ENCODE peak calls at places on chromosomes 5 and 9, in nine cellular contexts. One of them, this sample, is unnamed.
A peak's percentile ranks its signal among the peaks of the same experiment; 100 is the strongest.

GRCh38 chr5:98941131-98941883 is 12.5 kb upstream of the CHD1 start:
- DNase-seq in retinal pigment epithelial cell: no peak
- DNase-seq in lower leg skin: no peak
- DNase-seq in right lobe of liver: no peak
- DNase-seq in GM13977: no peak
- DNase-seq in progenitor cell of endocrine pancreas: no peak
- DNase-seq in AG10803: no peak
- DNase-seq in PC-3: no peak
- DNase-seq in AG04449: no peak
- DNase-seq in this sample: no peak

GRCh38 chr9:128163523-128164331 is 3.7 kb downstream of the BBLN start:
- DNase-seq in AG10803: no peak
- DNase-seq in retinal pigment epithelial cell: no peak
- DNase-seq in progenitor cell of endocrine pancreas: no peak
- DNase-seq in lower leg skin: no peak
- DNase-seq in right lobe of liver: no peak
- DNase-seq in AG04449: no peak
- DNase-seq in GM13977: no peak
- DNase-seq in PC-3: no peak
- DNase-seq in this sample: no peak

GRCh38 chr5:76007904-76008303 is 75.3 kb upstream of the SV2C start:
- DNase-seq in AG10803: no peak
- DNase-seq in PC-3: no peak
- DNase-seq in right lobe of liver: no peak
- DNase-seq in AG04449: no peak
- DNase-seq in retinal pigment epithelial cell: no peak
- DNase-seq in lower leg skin: no peak
- DNase-seq in progenitor cell of endocrine pancreas: no peak
- DNase-seq in GM13977: peak; percentile 24
- DNase-seq in this sample: no peak

GRCh38 chr5:14687023-14687665 is 22.6 kb downstream of the OTULIN start:
- DNase-seq in right lobe of liver: no peak
- DNase-seq in AG04449: no peak
- DNase-seq in retinal pigment epithelial cell: no peak
- DNase-seq in GM13977: no peak
- DNase-seq in progenitor cell of endocrine pancreas: no peak
- DNase-seq in PC-3: no peak
- DNase-seq in lower leg skin: no peak
- DNase-seq in AG10803: peak; percentile 39
- DNase-seq in this sample: no peak

GRCh38 chr9:112841261-112841660 is 49.4 kb downstream of the SLC46A2 start:
- DNase-seq in PC-3: no peak
- DNase-seq in progenitor cell of endocrine pancreas: no peak
- DNase-seq in AG10803: no peak
- DNase-seq in lower leg skin: no peak
- DNase-seq in AG04449: no peak
- DNase-seq in GM13977: no peak
- DNase-seq in right lobe of liver: no peak
- DNase-seq in retinal pigment epithelial cell: no peak
- DNase-seq in this sample: no peak

GRCh38 chr5:67245259-67245846 is 48.8 kb upstream of the CD180 start:
- DNase-seq in GM13977: no peak
- DNase-seq in retinal pigment epithelial cell: no peak
- DNase-seq in progenitor cell of endocrine pancreas: no peak
- DNase-seq in AG10803: no peak
- DNase-seq in PC-3: no peak
- DNase-seq in AG04449: no peak
- DNase-seq in right lobe of liver: no peak
- DNase-seq in lower leg skin: no peak
- DNase-seq in this sample: no peak

GRCh38 chr9:83047839-83048775 is 14.8 kb downstream of the RASEF start:
- DNase-seq in AG10803: no peak
- DNase-seq in PC-3: peak; percentile 75
- DNase-seq in progenitor cell of endocrine pancreas: no peak
- DNase-seq in lower leg skin: no peak
- DNase-seq in AG04449: no peak
- DNase-seq in retinal pigment epithelial cell: peak; percentile 94
- DNase-seq in right lobe of liver: no peak
- DNase-seq in GM13977: no peak
- DNase-seq in this sample: no peak

GRCh38 chr9:114060711-114061110 is 17.4 kb downstream of the AMBP start:
- DNase-seq in AG04449: no peak
- DNase-seq in progenitor cell of endocrine pancreas: no peak
- DNase-seq in GM13977: no peak
- DNase-seq in PC-3: no peak
- DNase-seq in lower leg skin: peak; percentile 80
- DNase-seq in retinal pigment epithelial cell: no peak
- DNase-seq in AG10803: no peak
- DNase-seq in right lobe of liver: no peak
- DNase-seq in this sample: no peak

GRCh38 chr9:92147030-92147853 is 32.0 kb upstream of the SPTLC1 start:
- DNase-seq in right lobe of liver: no peak
- DNase-seq in GM13977: peak; percentile 57
- DNase-seq in retinal pigment epithelial cell: peak; percentile 54
- DNase-seq in AG10803: peak; percentile 91
- DNase-seq in progenitor cell of endocrine pancreas: no peak
- DNase-seq in AG04449: peak; percentile 47
- DNase-seq in PC-3: peak; percentile 70
- DNase-seq in lower leg skin: no peak
- DNase-seq in this sample: no peak

GRCh38 chr5:2779459-2779858 is 28.0 kb upstream of the IRX2 start:
- DNase-seq in PC-3: peak; percentile 35
- DNase-seq in right lobe of liver: no peak
- DNase-seq in AG04449: no peak
- DNase-seq in retinal pigment epithelial cell: no peak
- DNase-seq in lower leg skin: no peak
- DNase-seq in AG10803: no peak
- DNase-seq in progenitor cell of endocrine pancreas: no peak
- DNase-seq in GM13977: no peak
- DNase-seq in this sample: no peak

GRCh38 chr9:27622688-27623340 is 49.5 kb upstream of the C9orf72 start:
- DNase-seq in GM13977: no peak
- DNase-seq in AG04449: no peak
- DNase-seq in retinal pigment epithelial cell: no peak
- DNase-seq in lower leg skin: no peak
- DNase-seq in right lobe of liver: no peak
- DNase-seq in AG10803: no peak
- DNase-seq in PC-3: peak; percentile 70
- DNase-seq in progenitor cell of endocrine pancreas: no peak
- DNase-seq in this sample: no peak

GRCh38 chr9:99300103-99300439 is 78.0 kb downstream of the SEC61B start:
- DNase-seq in right lobe of liver: no peak
- DNase-seq in PC-3: no peak
- DNase-seq in progenitor cell of endocrine pancreas: no peak
- DNase-seq in AG10803: no peak
- DNase-seq in retinal pigment epithelial cell: no peak
- DNase-seq in AG04449: no peak
- DNase-seq in lower leg skin: no peak
- DNase-seq in GM13977: no peak
- DNase-seq in this sample: no peak

GRCh38 chr5:135241536-135241935 is 157.5 kb downstream of the MACROH2A1 start:
- DNase-seq in retinal pigment epithelial cell: no peak
- DNase-seq in PC-3: no peak
- DNase-seq in GM13977: no peak
- DNase-seq in AG04449: no peak
- DNase-seq in right lobe of liver: no peak
- DNase-seq in lower leg skin: no peak
- DNase-seq in progenitor cell of endocrine pancreas: no peak
- DNase-seq in AG10803: no peak
- DNase-seq in this sample: no peak

GRCh38 chr9:3475300-3476020 is 50.3 kb downstream of the RFX3 start:
- DNase-seq in lower leg skin: no peak
- DNase-seq in PC-3: no peak
- DNase-seq in progenitor cell of endocrine pancreas: no peak
- DNase-seq in AG10803: no peak
- DNase-seq in AG04449: no peak
- DNase-seq in GM13977: no peak
- DNase-seq in retinal pigment epithelial cell: no peak
- DNase-seq in right lobe of liver: no peak
- DNase-seq in this sample: peak; percentile 46

GRCh38 chr5:8682381-8682780 is 813.4 kb downstream of the MTRR start:
- DNase-seq in PC-3: no peak
- DNase-seq in retinal pigment epithelial cell: no peak
- DNase-seq in lower leg skin: no peak
- DNase-seq in AG10803: no peak
- DNase-seq in GM13977: no peak
- DNase-seq in progenitor cell of endocrine pancreas: no peak
- DNase-seq in AG04449: no peak
- DNase-seq in right lobe of liver: no peak
- DNase-seq in this sample: no peak

DNA sequence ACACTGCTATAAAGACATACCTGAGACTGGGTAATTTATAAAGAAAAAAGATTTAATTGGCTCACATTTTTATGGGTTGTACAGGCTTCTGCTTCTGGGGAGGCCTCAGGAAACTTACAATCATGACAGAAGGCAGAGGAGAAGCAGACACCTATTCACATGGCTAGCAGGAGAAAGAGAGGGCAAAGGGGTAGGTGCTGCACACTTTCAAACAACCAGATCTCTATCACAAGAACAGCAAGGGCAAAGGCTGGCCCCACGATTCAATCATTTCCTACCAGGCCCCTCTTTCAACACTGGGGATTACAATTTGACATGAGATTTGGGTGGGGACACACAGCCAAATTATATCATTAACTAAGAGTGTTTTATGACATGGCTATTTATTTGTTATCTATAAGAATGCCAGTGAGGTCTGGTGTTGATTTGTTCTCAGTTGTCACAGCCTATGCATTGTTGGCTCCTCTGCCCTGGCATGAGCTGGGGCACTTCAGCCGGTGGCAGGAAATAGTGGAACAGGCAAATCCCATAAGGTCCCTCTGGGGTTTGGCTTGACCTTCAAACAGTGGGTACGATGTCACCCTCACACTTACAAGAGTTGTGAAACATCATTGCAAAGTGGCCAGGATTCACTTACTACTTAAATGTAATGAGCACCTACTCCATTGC is 44.1 kb downstream of the SPARC start:
- DNase-seq in progenitor cell of endocrine pancreas: no peak
- DNase-seq in lower leg skin: no peak
- DNase-seq in GM13977: no peak
- DNase-seq in AG10803: no peak
- DNase-seq in PC-3: no peak
- DNase-seq in right lobe of liver: no peak
- DNase-seq in AG04449: no peak
- DNase-seq in retinal pigment epithelial cell: no peak
- DNase-seq in this sample: no peak
- TF ChIP-seq CTCF in progenitor cell of endocrine pancreas: no peak
- TF ChIP-seq CTCF in lower leg skin: no peak
- TF ChIP-seq CTCF in GM13977: no peak
- TF ChIP-seq CTCF in AG10803: no peak
- TF ChIP-seq CTCF in PC-3: no peak
- TF ChIP-seq CTCF in right lobe of liver: no peak
- TF ChIP-seq CTCF in AG04449: no peak
- TF ChIP-seq CTCF in retinal pigment epithelial cell: no peak
- TF ChIP-seq CTCF in this sample: no peak

DNA sequence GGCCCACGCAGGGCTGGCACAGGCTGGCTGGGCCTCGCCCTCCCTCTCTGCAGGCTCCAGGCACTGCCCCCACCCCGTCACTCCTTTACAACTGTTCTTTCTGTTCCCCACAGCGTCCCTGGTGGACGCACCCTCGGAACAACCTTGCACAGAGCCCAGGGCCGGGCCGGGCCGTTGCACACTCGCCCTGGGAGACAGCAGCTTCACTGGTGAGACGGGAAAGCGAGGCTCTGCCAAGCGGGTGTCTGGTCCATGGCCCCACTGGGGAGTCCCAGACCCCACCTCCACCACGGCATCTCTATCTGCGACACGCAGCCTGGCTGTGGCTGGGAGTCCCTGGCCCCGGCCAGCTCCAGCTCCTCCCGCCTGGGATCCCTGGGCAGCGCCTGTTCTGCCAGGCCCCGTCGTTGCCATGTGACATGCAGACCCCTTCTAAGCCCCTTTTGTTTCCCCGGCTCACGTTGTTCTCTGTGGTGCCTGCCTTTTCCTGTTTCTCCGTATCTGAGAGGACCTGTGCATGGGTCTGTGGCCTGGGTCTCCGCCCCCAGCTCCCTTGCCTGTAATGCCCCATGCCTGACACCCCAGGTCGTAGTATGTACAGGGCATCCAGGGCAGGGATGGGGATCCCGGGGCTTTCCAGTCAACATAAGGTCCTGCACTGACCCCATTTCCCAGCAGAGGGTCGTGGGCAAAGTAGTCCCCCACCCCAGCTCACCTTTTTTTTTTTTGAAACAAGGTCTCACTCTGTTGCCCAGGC is 18.6 kb upstream of the QSOX2 start:
- DNase-seq in lower leg skin: no peak
- DNase-seq in right lobe of liver: no peak
- DNase-seq in GM13977: no peak
- DNase-seq in AG04449: no peak
- DNase-seq in AG10803: no peak
- DNase-seq in progenitor cell of endocrine pancreas: no peak
- DNase-seq in PC-3: no peak
- DNase-seq in retinal pigment epithelial cell: no peak
- DNase-seq in this sample: no peak
- TF ChIP-seq CTCF in lower leg skin: no peak
- TF ChIP-seq CTCF in right lobe of liver: no peak
- TF ChIP-seq CTCF in GM13977: no peak
- TF ChIP-seq CTCF in AG04449: no peak
- TF ChIP-seq CTCF in AG10803: no peak
- TF ChIP-seq CTCF in progenitor cell of endocrine pancreas: no peak
- TF ChIP-seq CTCF in PC-3: no peak
- TF ChIP-seq CTCF in retinal pigment epithelial cell: peak; percentile 47
- TF ChIP-seq CTCF in this sample: no peak

DNA sequence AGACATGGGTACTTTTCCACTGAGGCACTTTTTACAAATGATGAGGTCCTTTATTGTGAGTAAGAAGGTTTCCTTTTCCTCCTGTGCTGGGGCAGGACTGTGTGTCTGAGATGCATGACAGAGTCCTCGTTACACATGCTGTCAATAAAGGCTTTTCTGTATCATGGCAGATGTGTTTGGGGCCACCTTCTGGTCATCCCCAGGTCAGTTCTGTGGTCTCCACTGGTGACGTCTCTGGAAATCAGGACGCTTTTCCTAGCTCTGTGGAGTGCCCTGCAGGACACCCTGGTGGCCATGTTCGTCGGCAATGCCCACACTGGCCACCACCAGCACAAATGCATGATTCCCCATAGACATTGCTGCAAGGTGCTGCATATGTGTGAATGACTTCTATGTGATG is 2.8 kb downstream of the CMBL start:
- DNase-seq in retinal pigment epithelial cell: no peak
- DNase-seq in PC-3: no peak
- DNase-seq in GM13977: no peak
- DNase-seq in lower leg skin: no peak
- DNase-seq in right lobe of liver: no peak
- DNase-seq in AG04449: no peak
- DNase-seq in progenitor cell of endocrine pancreas: no peak
- DNase-seq in AG10803: no peak
- DNase-seq in this sample: no peak
- TF ChIP-seq CTCF in retinal pigment epithelial cell: no peak
- TF ChIP-seq CTCF in PC-3: peak; percentile 32
- TF ChIP-seq CTCF in GM13977: no peak
- TF ChIP-seq CTCF in lower leg skin: no peak
- TF ChIP-seq CTCF in right lobe of liver: peak; percentile 40
- TF ChIP-seq CTCF in AG04449: no peak
- TF ChIP-seq CTCF in progenitor cell of endocrine pancreas: no peak
- TF ChIP-seq CTCF in AG10803: no peak
- TF ChIP-seq CTCF in this sample: no peak

DNA sequence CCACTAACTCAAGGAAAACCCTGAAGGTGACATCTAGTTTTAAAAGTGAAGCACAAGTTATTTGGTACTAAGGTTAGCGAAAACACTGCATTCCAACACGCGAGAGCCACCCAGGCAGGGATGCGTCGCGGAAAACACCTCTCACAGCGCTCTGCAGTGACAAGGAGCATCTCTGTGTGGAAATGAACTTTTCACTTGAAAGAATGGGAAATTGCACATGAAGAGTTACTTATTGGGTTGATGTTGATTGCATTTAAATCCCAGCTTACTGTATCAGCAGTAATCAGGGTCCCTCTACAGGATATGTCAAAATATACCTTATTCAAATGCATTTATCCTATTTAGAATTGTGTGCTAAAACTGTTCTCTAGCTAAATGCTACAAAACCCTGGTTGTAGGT is 144.4 kb downstream of the BNC2 start:
- DNase-seq in progenitor cell of endocrine pancreas: no peak
- DNase-seq in AG10803: peak; percentile 64
- DNase-seq in AG04449: no peak
- DNase-seq in lower leg skin: no peak
- DNase-seq in PC-3: peak; percentile 40
- DNase-seq in retinal pigment epithelial cell: no peak
- DNase-seq in right lobe of liver: no peak
- DNase-seq in GM13977: no peak
- DNase-seq in this sample: no peak
- TF ChIP-seq CTCF in progenitor cell of endocrine pancreas: no peak
- TF ChIP-seq CTCF in AG10803: peak; percentile 43
- TF ChIP-seq CTCF in AG04449: no peak
- TF ChIP-seq CTCF in lower leg skin: no peak
- TF ChIP-seq CTCF in PC-3: peak; percentile 58
- TF ChIP-seq CTCF in retinal pigment epithelial cell: peak; percentile 32
- TF ChIP-seq CTCF in right lobe of liver: no peak
- TF ChIP-seq CTCF in GM13977: no peak
- TF ChIP-seq CTCF in this sample: no peak